ENCODE peak calls at places on chromosomes 6 and 20, in five cellular contexts. X is stimulated activated CD4-positive, alpha-beta T cell treated with anti-CD3 and anti-CD28 coated beads, Interleukin-4, amount 100 ng/mL, for 24 hours; Y is activated CD4-positive, alpha-beta T cell treated with anti-CD3 and anti-CD28 coated beads, Interleukin-2, amount 10 ng/mL, durations not matched to agents 7 days and 5 days; K is EH; J is NCI-H226. U is an unnamed sample.

GRCh38 chr6:169632841-169633240 is 69.0 kb downstream of the WDR27 start:
- DNase-seq in K (no peak), Y (no peak), X (no peak), J (no peak), U (no peak)

GRCh38 chr6:84018453-84019061 is 15.0 kb upstream of the MRAP2 start:
- DNase-seq in X (no peak), Y (no peak), K (no peak), J (no peak), U (no peak)

GRCh38 chr6:141587482-141588266 is 545.1 kb upstream of the GJE1 start:
- DNase-seq in J (peak), K (peak), X (no peak), Y (no peak), U (peak)

GRCh38 chr6:132961122-132961521 is 146.8 kb downstream of the RPS12 start:
- DNase-seq in K (peak), X (no peak), J (no peak), Y (no peak), U (no peak)

GRCh38 chr6:116393430-116393829 is 22.7 kb downstream of the DSE start:
- DNase-seq in X (no peak), J (peak), K (no peak), Y (no peak), U (no peak)

GRCh38 chr6:153044295-153044694 is 41.8 kb upstream of the MTRF1L start:
- DNase-seq in K (no peak), Y (no peak), J (no peak), X (no peak), U (no peak)

GRCh38 chr6:105077592-105078463 is 102.0 kb downstream of the POPDC3 start:
- DNase-seq in Y (peak), X (no peak), K (peak), J (peak), U (peak)

GRCh38 chr6:7341989-7342742 is 29.2 kb upstream of the SSR1 start:
- DNase-seq in K (peak), X (no peak), Y (no peak), J (no peak), U (no peak)

GRCh38 chr6:104669483-104669882 is 190.2 kb downstream of the HACE1 start:
- DNase-seq in X (no peak), J (no peak), Y (no peak), K (no peak), U (no peak)

GRCh38 chr20:37845878-37846277 is 57.0 kb upstream of the VSTM2L start:
- DNase-seq in K (no peak), X (no peak), Y (no peak), J (no peak), U (no peak)

GRCh38 chr6:111503194-111503593 is 20.2 kb upstream of the REV3L start:
- DNase-seq in J (no peak), X (no peak), K (peak), Y (no peak), U (peak)

GRCh38 chr6:20706293-20707165 is 172.3 kb downstream of the CDKAL1 start:
- DNase-seq in X (no peak), K (no peak), J (peak), Y (no peak), U (peak)

GRCh38 chr6:157758516-157759023 is 64.5 kb upstream of the SNX9 start:
- DNase-seq in X (no peak), Y (no peak), K (no peak), J (no peak), U (no peak)

GRCh38 chr20:50141811-50142561 is 11.5 kb downstream of the PEDS1 start:
- DNase-seq in Y (no peak), J (no peak), K (no peak), X (no peak), U (no peak)

GRCh38 chr6:5671162-5671561 is 335.6 kb downstream of the NRN1 start:
- DNase-seq in K (peak), Y (peak), J (peak), X (no peak), U (peak)

GRCh38 chr6:18359237-18359885 is 27.8 kb upstream of the RNF144B start:
- DNase-seq in X (no peak), K (no peak), Y (no peak), J (no peak), U (no peak)

GRCh38 chr20:57513199-57513598 is 11.7 kb downstream of the CTCFL start:
- DNase-seq in J (no peak), Y (no peak), X (no peak), K (no peak), U (no peak)

GRCh38 chr6:41741625-41742490 is 5.3 kb downstream of the PGC start:
- DNase-seq in X (no peak), J (peak), K (no peak), Y (no peak), U (no peak)

GRCh38 chr6:123655520-123656306 is 19.0 kb upstream of the TRDN start:
- DNase-seq in J (no peak), Y (no peak), X (no peak), K (peak), U (no peak)

GRCh38 chr6:125904871-125905270 is 51.7 kb upstream of the HINT3 start:
- DNase-seq in K (peak), X (peak), J (peak), Y (peak), U (no peak)

GRCh38 chr6:158290040-158290439 is 22.2 kb upstream of the TULP4 start:
- DNase-seq in Y (no peak), J (no peak), K (no peak), X (no peak), U (no peak)

GRCh38 chr6:169618526-169619490 is 83.0 kb downstream of the WDR27 start:
- DNase-seq in K (peak), X (no peak), Y (no peak), J (peak), U (peak)

GRCh38 chr20:34713194-34713943 is 9.2 kb downstream of the TP53INP2 start:
- DNase-seq in X (peak), K (peak), Y (no peak), J (peak), U (peak)

GRCh38 chr20:44704551-44704971 is 10.6 kb upstream of the CCN5 start:
- DNase-seq in J (no peak), Y (no peak), X (no peak), K (peak), U (peak)

GRCh38 chr6:107458687-107459282 is 579 bp downstream of the PDSS2 start:
- DNase-seq in K (peak), Y (no peak), J (peak), X (no peak), U (peak)

GRCh38 chr6:131755597-131755996 is 44.8 kb upstream of the CTAGE9 start:
- DNase-seq in Y (no peak), X (no peak), J (peak), K (peak), U (no peak)

GRCh38 chr6:72048080-72048479 is 161.7 kb downstream of the RIMS1 start:
- DNase-seq in Y (no peak), K (peak), J (no peak), X (no peak), U (no peak)

GRCh38 chr6:55594442-55594841 is 15.4 kb upstream of the HMGCLL1 start:
- DNase-seq in X (no peak), J (no peak), Y (no peak), K (no peak), U (no peak)

GRCh38 chr6:170529839-170530520 is 23.1 kb downstream of the PSMB1 start:
- DNase-seq in Y (peak), J (peak), K (peak), X (peak), U (peak)

GRCh38 chr6:409370-409972 is 17.9 kb downstream of the IRF4 start:
- DNase-seq in J (no peak), Y (no peak), K (no peak), X (no peak), U (no peak)

GRCh38 chr20:58374906-58375760 is 13.9 kb upstream of the VAPB start:
- DNase-seq in K (peak), Y (no peak), X (no peak), J (no peak), U (no peak)

GRCh38 chr6:102995491-102995890 is 1602.0 kb downstream of the GRIK2 start:
- DNase-seq in K (no peak), X (no peak), J (no peak), Y (no peak), U (no peak)

GRCh38 chr20:44231713-44232468 is 15.2 kb upstream of the GDAP1L1 start:
- DNase-seq in K (peak), J (no peak), X (no peak), Y (no peak), U (no peak)

GRCh38 chr6:4210619-4211419 is 75.4 kb upstream of the ECI2 start:
- DNase-seq in Y (peak), X (peak), K (peak), J (peak), U (peak)

GRCh38 chr6:55980627-55981211 is 105.3 kb upstream of the BMP5 start:
- DNase-seq in X (no peak), K (peak), J (no peak), Y (no peak), U (peak)

GRCh38 chr6:22036267-22036666 is 260.6 kb downstream of the PRL start:
- DNase-seq in Y (no peak), X (no peak), K (no peak), J (peak), U (no peak)

GRCh38 chr20:44288252-44288651 is 22.8 kb downstream of the FITM2 start:
- DNase-seq in J (no peak), X (no peak), K (no peak), Y (peak), U (no peak)

GRCh38 chr6:169575365-169575764 is 126.5 kb downstream of the WDR27 start:
- DNase-seq in J (no peak), X (no peak), K (no peak), Y (no peak), U (no peak)

U was measured in HTR-8/SVneo.